ENCODE peak calls at places on chromosomes 6 and 20, in nine cellular contexts. One of them, this sample, is unnamed.

GRCh38 chr6:160141001-160141726 is 19.5 kb downstream of the SLC22A1 start:
- DNase-seq in SJCRH30: no peak
- DNase-seq in HepG2: no peak
- DNase-seq in choroid plexus epithelial cell: peak
- DNase-seq in brain microvascular endothelial cell: peak
- DNase-seq in CD8-positive, alpha-beta T cell: no peak
- DNase-seq in cardiac fibroblast: peak
- DNase-seq in ovary: no peak
- DNase-seq in suprapubic skin: no peak
- DNase-seq in this sample: no peak

GRCh38 chr6:85408039-85408438 is 41.8 kb upstream of the NT5E start:
- DNase-seq in SJCRH30: no peak
- DNase-seq in HepG2: no peak
- DNase-seq in choroid plexus epithelial cell: no peak
- DNase-seq in brain microvascular endothelial cell: no peak
- DNase-seq in CD8-positive, alpha-beta T cell: no peak
- DNase-seq in cardiac fibroblast: no peak
- DNase-seq in ovary: no peak
- DNase-seq in suprapubic skin: no peak
- DNase-seq in this sample: no peak

GRCh38 chr6:113650610-113650979 is 206.6 kb upstream of the MARCKS start:
- DNase-seq in SJCRH30: no peak
- DNase-seq in HepG2: no peak
- DNase-seq in choroid plexus epithelial cell: no peak
- DNase-seq in brain microvascular endothelial cell: no peak
- DNase-seq in CD8-positive, alpha-beta T cell: no peak
- DNase-seq in cardiac fibroblast: no peak
- DNase-seq in ovary: no peak
- DNase-seq in suprapubic skin: no peak
- DNase-seq in this sample: no peak

GRCh38 chr6:137819740-137820139 is 47.3 kb upstream of the TNFAIP3 start:
- DNase-seq in SJCRH30: no peak
- DNase-seq in HepG2: no peak
- DNase-seq in choroid plexus epithelial cell: no peak
- DNase-seq in brain microvascular endothelial cell: no peak
- DNase-seq in CD8-positive, alpha-beta T cell: no peak
- DNase-seq in cardiac fibroblast: peak
- DNase-seq in ovary: no peak
- DNase-seq in suprapubic skin: no peak
- DNase-seq in this sample: no peak

GRCh38 chr6:159217595-159218275 is 48.5 kb downstream of the FNDC1 start:
- DNase-seq in SJCRH30: no peak
- DNase-seq in HepG2: peak
- DNase-seq in choroid plexus epithelial cell: peak
- DNase-seq in brain microvascular endothelial cell: peak
- DNase-seq in CD8-positive, alpha-beta T cell: no peak
- DNase-seq in cardiac fibroblast: no peak
- DNase-seq in ovary: no peak
- DNase-seq in suprapubic skin: no peak
- DNase-seq in this sample: peak

GRCh38 chr6:166202321-166202733 is 34.7 kb upstream of the TBXT start:
- DNase-seq in SJCRH30: no peak
- DNase-seq in HepG2: no peak
- DNase-seq in choroid plexus epithelial cell: no peak
- DNase-seq in brain microvascular endothelial cell: no peak
- DNase-seq in CD8-positive, alpha-beta T cell: no peak
- DNase-seq in cardiac fibroblast: no peak
- DNase-seq in ovary: no peak
- DNase-seq in suprapubic skin: no peak
- DNase-seq in this sample: no peak

GRCh38 chr6:161890133-161890833 is 616.4 kb upstream of the AGPAT4 start:
- DNase-seq in SJCRH30: no peak
- DNase-seq in HepG2: no peak
- DNase-seq in choroid plexus epithelial cell: no peak
- DNase-seq in brain microvascular endothelial cell: no peak
- DNase-seq in CD8-positive, alpha-beta T cell: no peak
- DNase-seq in cardiac fibroblast: no peak
- DNase-seq in ovary: no peak
- DNase-seq in suprapubic skin: no peak
- DNase-seq in this sample: no peak

GRCh38 chr20:63740501-63741353 is 1.2 kb downstream of the SLC2A4RG start:
- DNase-seq in SJCRH30: peak
- DNase-seq in HepG2: peak
- DNase-seq in choroid plexus epithelial cell: peak
- DNase-seq in brain microvascular endothelial cell: peak
- DNase-seq in CD8-positive, alpha-beta T cell: no peak
- DNase-seq in cardiac fibroblast: peak
- DNase-seq in ovary: peak
- DNase-seq in suprapubic skin: peak
- DNase-seq in this sample: peak

GRCh38 chr6:35694462-35694861 is 5.7 kb upstream of the FKBP5 start:
- DNase-seq in SJCRH30: no peak
- DNase-seq in HepG2: no peak
- DNase-seq in choroid plexus epithelial cell: peak
- DNase-seq in brain microvascular endothelial cell: peak
- DNase-seq in CD8-positive, alpha-beta T cell: no peak
- DNase-seq in cardiac fibroblast: peak
- DNase-seq in ovary: no peak
- DNase-seq in suprapubic skin: no peak
- DNase-seq in this sample: no peak

GRCh38 chr6:7991992-7992815 is 72.0 kb downstream of the BLOC1S5 start:
- DNase-seq in SJCRH30: no peak
- DNase-seq in HepG2: peak
- DNase-seq in choroid plexus epithelial cell: peak
- DNase-seq in brain microvascular endothelial cell: peak
- DNase-seq in CD8-positive, alpha-beta T cell: no peak
- DNase-seq in cardiac fibroblast: peak
- DNase-seq in ovary: no peak
- DNase-seq in suprapubic skin: no peak
- DNase-seq in this sample: peak

DNA sequence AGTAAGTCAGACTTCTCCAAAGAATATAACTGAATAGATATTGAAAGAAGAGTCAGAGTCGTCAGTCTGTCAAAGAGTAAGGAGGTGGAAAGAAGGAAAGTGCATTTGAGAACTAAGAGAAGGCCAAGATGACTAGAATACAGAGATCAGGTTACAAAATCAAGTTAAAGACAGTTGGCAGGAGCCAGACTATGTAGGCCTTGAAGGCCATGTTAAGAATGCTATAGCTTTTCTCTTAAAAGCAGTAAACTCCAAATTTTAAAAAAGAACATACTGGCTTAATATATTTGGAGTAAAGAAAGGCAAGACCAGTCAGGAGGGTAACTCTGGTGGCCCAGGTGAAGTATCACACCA is 68.8 kb downstream of the IBTK start:
- DNase-seq in SJCRH30: no peak
- DNase-seq in HepG2: no peak
- DNase-seq in choroid plexus epithelial cell: peak
- DNase-seq in brain microvascular endothelial cell: no peak
- DNase-seq in CD8-positive, alpha-beta T cell: no peak
- DNase-seq in cardiac fibroblast: no peak
- DNase-seq in ovary: no peak
- DNase-seq in suprapubic skin: no peak
- DNase-seq in this sample: no peak
- H3K4me3 ChIP-seq in SJCRH30: no peak
- H3K4me3 ChIP-seq in HepG2: no peak
- H3K4me3 ChIP-seq in choroid plexus epithelial cell: no peak
- H3K4me3 ChIP-seq in brain microvascular endothelial cell: no peak
- H3K4me3 ChIP-seq in CD8-positive, alpha-beta T cell: no peak
- H3K4me3 ChIP-seq in cardiac fibroblast: no peak
- H3K4me3 ChIP-seq in ovary: no peak
- H3K4me3 ChIP-seq in suprapubic skin: no peak
- H3K4me3 ChIP-seq in this sample: no peak

GRCh38 chr6:108203189-108204119 is 37.6 kb downstream of the NR2E1 start:
- DNase-seq in SJCRH30: no peak
- DNase-seq in HepG2: peak
- DNase-seq in choroid plexus epithelial cell: no peak
- DNase-seq in brain microvascular endothelial cell: no peak
- DNase-seq in CD8-positive, alpha-beta T cell: no peak
- DNase-seq in cardiac fibroblast: no peak
- DNase-seq in ovary: no peak
- DNase-seq in suprapubic skin: no peak
- DNase-seq in this sample: no peak
- H3K4me3 ChIP-seq in SJCRH30: no peak
- H3K4me3 ChIP-seq in HepG2: peak
- H3K4me3 ChIP-seq in choroid plexus epithelial cell: no peak
- H3K4me3 ChIP-seq in brain microvascular endothelial cell: no peak
- H3K4me3 ChIP-seq in CD8-positive, alpha-beta T cell: no peak
- H3K4me3 ChIP-seq in cardiac fibroblast: no peak
- H3K4me3 ChIP-seq in ovary: no peak
- H3K4me3 ChIP-seq in suprapubic skin: no peak
- H3K4me3 ChIP-seq in this sample: no peak

DNA sequence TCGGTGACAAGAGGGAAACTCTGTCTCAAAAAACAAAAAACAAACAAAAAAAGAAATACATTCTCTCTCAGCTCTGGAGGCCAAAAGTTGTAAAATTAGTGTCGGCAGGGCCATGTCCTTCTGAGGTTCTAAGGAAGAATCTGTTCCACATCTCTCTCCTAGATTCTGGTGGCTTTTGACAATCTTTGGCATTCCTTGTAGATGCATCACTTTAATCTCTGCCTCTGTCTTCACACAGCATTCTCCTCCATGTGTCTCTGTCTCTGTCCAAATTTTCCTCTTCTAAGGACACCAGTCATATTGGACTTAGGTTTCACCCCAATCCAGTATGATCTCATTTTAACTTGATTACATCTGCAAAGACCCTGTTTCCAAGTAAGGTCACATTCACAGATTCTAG is 9.1 kb downstream of the PPP2R5D start:
- DNase-seq in SJCRH30: no peak
- DNase-seq in HepG2: no peak
- DNase-seq in choroid plexus epithelial cell: no peak
- DNase-seq in brain microvascular endothelial cell: no peak
- DNase-seq in CD8-positive, alpha-beta T cell: no peak
- DNase-seq in cardiac fibroblast: no peak
- DNase-seq in ovary: no peak
- DNase-seq in suprapubic skin: no peak
- DNase-seq in this sample: no peak
- H3K4me3 ChIP-seq in SJCRH30: no peak
- H3K4me3 ChIP-seq in HepG2: no peak
- H3K4me3 ChIP-seq in choroid plexus epithelial cell: no peak
- H3K4me3 ChIP-seq in brain microvascular endothelial cell: no peak
- H3K4me3 ChIP-seq in CD8-positive, alpha-beta T cell: no peak
- H3K4me3 ChIP-seq in cardiac fibroblast: no peak
- H3K4me3 ChIP-seq in ovary: no peak
- H3K4me3 ChIP-seq in suprapubic skin: no peak
- H3K4me3 ChIP-seq in this sample: no peak

DNA sequence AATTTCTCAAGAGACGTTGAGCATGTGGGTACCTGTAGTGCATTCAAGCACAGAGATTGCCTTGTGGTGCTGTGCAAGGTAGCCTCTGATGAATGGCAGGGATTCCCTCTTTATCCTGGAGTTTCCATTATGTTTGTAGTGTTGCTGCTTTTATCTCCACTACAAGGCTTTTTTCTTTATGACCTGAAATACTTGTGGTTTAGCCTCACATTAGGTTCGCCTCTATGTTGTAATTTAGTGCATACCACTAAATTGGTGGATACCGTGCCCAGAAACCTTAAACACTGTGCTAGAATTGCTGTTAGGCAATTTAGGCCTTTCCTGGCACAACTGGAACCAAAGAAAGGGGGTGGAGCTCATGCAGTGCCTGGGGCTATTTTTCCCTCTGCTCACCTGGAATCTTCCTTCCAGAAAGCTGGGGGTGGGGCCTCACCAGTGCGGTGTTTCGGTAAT is 76.7 kb downstream of the NCOA7 start:
- DNase-seq in SJCRH30: no peak
- DNase-seq in HepG2: peak
- DNase-seq in choroid plexus epithelial cell: peak
- DNase-seq in brain microvascular endothelial cell: no peak
- DNase-seq in CD8-positive, alpha-beta T cell: no peak
- DNase-seq in cardiac fibroblast: peak
- DNase-seq in ovary: no peak
- DNase-seq in suprapubic skin: no peak
- DNase-seq in this sample: no peak
- H3K4me3 ChIP-seq in SJCRH30: no peak
- H3K4me3 ChIP-seq in HepG2: no peak
- H3K4me3 ChIP-seq in choroid plexus epithelial cell: no peak
- H3K4me3 ChIP-seq in brain microvascular endothelial cell: no peak
- H3K4me3 ChIP-seq in CD8-positive, alpha-beta T cell: no peak
- H3K4me3 ChIP-seq in cardiac fibroblast: no peak
- H3K4me3 ChIP-seq in ovary: no peak
- H3K4me3 ChIP-seq in suprapubic skin: no peak
- H3K4me3 ChIP-seq in this sample: no peak

GRCh38 chr6:45423111-45423900 is 45.6 kb upstream of the SUPT3H start:
- DNase-seq in SJCRH30: peak
- DNase-seq in HepG2: no peak
- DNase-seq in choroid plexus epithelial cell: peak
- DNase-seq in brain microvascular endothelial cell: no peak
- DNase-seq in CD8-positive, alpha-beta T cell: no peak
- DNase-seq in cardiac fibroblast: peak
- DNase-seq in ovary: peak
- DNase-seq in suprapubic skin: peak
- DNase-seq in this sample: peak

GRCh38 chr6:45426251-45426650 is 48.5 kb upstream of the SUPT3H start:
- DNase-seq in SJCRH30: no peak
- DNase-seq in HepG2: no peak
- DNase-seq in choroid plexus epithelial cell: no peak
- DNase-seq in brain microvascular endothelial cell: no peak
- DNase-seq in CD8-positive, alpha-beta T cell: no peak
- DNase-seq in cardiac fibroblast: no peak
- DNase-seq in ovary: no peak
- DNase-seq in suprapubic skin: no peak
- DNase-seq in this sample: no peak

GRCh38 chr6:45422541-45423110 is 44.9 kb upstream of the SUPT3H start:
- DNase-seq in SJCRH30: peak
- DNase-seq in HepG2: no peak
- DNase-seq in choroid plexus epithelial cell: peak
- DNase-seq in brain microvascular endothelial cell: peak
- DNase-seq in CD8-positive, alpha-beta T cell: peak
- DNase-seq in cardiac fibroblast: peak
- DNase-seq in ovary: peak
- DNase-seq in suprapubic skin: no peak
- DNase-seq in this sample: peak

GRCh38 chr6:45423901-45424627 is 46.3 kb upstream of the SUPT3H start:
- DNase-seq in SJCRH30: peak
- DNase-seq in HepG2: no peak
- DNase-seq in choroid plexus epithelial cell: peak
- DNase-seq in brain microvascular endothelial cell: no peak
- DNase-seq in CD8-positive, alpha-beta T cell: no peak
- DNase-seq in cardiac fibroblast: no peak
- DNase-seq in ovary: peak
- DNase-seq in suprapubic skin: no peak
- DNase-seq in this sample: peak

DNA sequence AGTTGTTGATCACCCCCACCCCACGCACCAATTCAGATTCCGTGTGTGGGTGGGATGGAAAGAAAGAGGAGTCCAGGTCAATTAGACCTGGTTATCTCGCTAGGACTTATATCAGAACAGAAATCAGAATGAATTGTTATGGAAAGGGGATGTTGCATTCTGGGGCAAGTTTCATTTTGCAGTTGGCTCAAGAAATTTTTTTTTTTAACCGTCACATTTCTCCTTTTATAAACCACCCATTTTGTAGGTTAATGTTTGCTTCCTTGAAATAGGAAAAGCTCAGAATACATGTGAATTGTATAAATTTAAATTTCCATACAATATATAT is 46.9 kb upstream of the SUPT3H start:
- DNase-seq in SJCRH30: no peak
- DNase-seq in HepG2: no peak
- DNase-seq in choroid plexus epithelial cell: no peak
- DNase-seq in brain microvascular endothelial cell: no peak
- DNase-seq in CD8-positive, alpha-beta T cell: no peak
- DNase-seq in cardiac fibroblast: no peak
- DNase-seq in ovary: no peak
- DNase-seq in suprapubic skin: no peak
- DNase-seq in this sample: no peak
- H3K4me3 ChIP-seq in SJCRH30: peak
- H3K4me3 ChIP-seq in HepG2: no peak
- H3K4me3 ChIP-seq in choroid plexus epithelial cell: peak
- H3K4me3 ChIP-seq in brain microvascular endothelial cell: peak
- H3K4me3 ChIP-seq in CD8-positive, alpha-beta T cell: no peak
- H3K4me3 ChIP-seq in cardiac fibroblast: peak
- H3K4me3 ChIP-seq in ovary: no peak
- H3K4me3 ChIP-seq in suprapubic skin: peak
- H3K4me3 ChIP-seq in this sample: peak